ENCODE peak calls at places on chromosomes 13 and 19, in nine cellular contexts. One of them, this sample, is unnamed.

GRCh38 chr13:48235100-48235813 is 2.3 kb downstream of the ITM2B start:
- DNase-seq in psoas muscle: no peak
- DNase-seq in thoracic aorta: no peak
- DNase-seq in A549: no peak
- DNase-seq in AG09319: no peak
- DNase-seq in spleen: no peak
- DNase-seq in activated CD8-positive, alpha-beta T cell treated with anti-CD3 and anti-CD28 coated beads for 36 hours: no peak
- DNase-seq in GM12865: peak; percentile 65
- DNase-seq in transverse colon: peak; percentile 28
- DNase-seq in this sample: peak; percentile 29

GRCh38 chr19:4578552-4579248 is 19.2 kb upstream of the SEMA6B start:
- DNase-seq in psoas muscle: no peak
- DNase-seq in thoracic aorta: no peak
- DNase-seq in A549: no peak
- DNase-seq in AG09319: no peak
- DNase-seq in spleen: no peak
- DNase-seq in activated CD8-positive, alpha-beta T cell treated with anti-CD3 and anti-CD28 coated beads for 36 hours: no peak
- DNase-seq in GM12865: no peak
- DNase-seq in transverse colon: no peak
- DNase-seq in this sample: no peak

GRCh38 chr19:9936151-9937000 is at the start of gene OLFM2:
- DNase-seq in psoas muscle: peak; percentile 40
- DNase-seq in thoracic aorta: no peak
- DNase-seq in A549: no peak
- DNase-seq in AG09319: no peak
- DNase-seq in spleen: no peak
- DNase-seq in activated CD8-positive, alpha-beta T cell treated with anti-CD3 and anti-CD28 coated beads for 36 hours: peak; percentile 33
- DNase-seq in GM12865: no peak
- DNase-seq in transverse colon: no peak
- DNase-seq in this sample: peak; percentile 63

GRCh38 chr13:39401756-39402155 is 201.2 kb downstream of the LHFPL6 start:
- DNase-seq in psoas muscle: no peak
- DNase-seq in thoracic aorta: no peak
- DNase-seq in A549: no peak
- DNase-seq in AG09319: no peak
- DNase-seq in spleen: no peak
- DNase-seq in activated CD8-positive, alpha-beta T cell treated with anti-CD3 and anti-CD28 coated beads for 36 hours: no peak
- DNase-seq in GM12865: no peak
- DNase-seq in transverse colon: no peak
- DNase-seq in this sample: no peak

GRCh38 chr19:35882074-35882832 is 13.9 kb downstream of the APLP1 start:
- DNase-seq in psoas muscle: no peak
- DNase-seq in thoracic aorta: no peak
- DNase-seq in A549: peak; percentile 87
- DNase-seq in AG09319: peak; percentile 64
- DNase-seq in spleen: no peak
- DNase-seq in activated CD8-positive, alpha-beta T cell treated with anti-CD3 and anti-CD28 coated beads for 36 hours: peak; percentile 54
- DNase-seq in GM12865: peak; percentile 74
- DNase-seq in transverse colon: no peak
- DNase-seq in this sample: peak; percentile 70

GRCh38 chr13:74438911-74439310 is 304.7 kb upstream of the KLF12 start:
- DNase-seq in psoas muscle: no peak
- DNase-seq in thoracic aorta: no peak
- DNase-seq in A549: no peak
- DNase-seq in AG09319: no peak
- DNase-seq in spleen: no peak
- DNase-seq in activated CD8-positive, alpha-beta T cell treated with anti-CD3 and anti-CD28 coated beads for 36 hours: no peak
- DNase-seq in GM12865: no peak
- DNase-seq in transverse colon: no peak
- DNase-seq in this sample: no peak

GRCh38 chr13:40983725-40984669 is 35.1 kb downstream of the ELF1 start:
- DNase-seq in psoas muscle: no peak
- DNase-seq in thoracic aorta: no peak
- DNase-seq in A549: no peak
- DNase-seq in AG09319: no peak
- DNase-seq in spleen: no peak
- DNase-seq in activated CD8-positive, alpha-beta T cell treated with anti-CD3 and anti-CD28 coated beads for 36 hours: peak; percentile 30
- DNase-seq in GM12865: no peak
- DNase-seq in transverse colon: no peak
- DNase-seq in this sample: no peak

GRCh38 chr13:40388617-40389016 is 277.8 kb downstream of the FOXO1 start:
- DNase-seq in psoas muscle: no peak
- DNase-seq in thoracic aorta: no peak
- DNase-seq in A549: no peak
- DNase-seq in AG09319: no peak
- DNase-seq in spleen: peak; percentile 93
- DNase-seq in activated CD8-positive, alpha-beta T cell treated with anti-CD3 and anti-CD28 coated beads for 36 hours: peak; percentile 94
- DNase-seq in GM12865: peak; percentile 96
- DNase-seq in transverse colon: peak; percentile 64
- DNase-seq in this sample: peak; percentile 65

GRCh38 chr13:98478134-98479129 is 98.5 kb downstream of the STK24 start:
- DNase-seq in psoas muscle: no peak
- DNase-seq in thoracic aorta: no peak
- DNase-seq in A549: no peak
- DNase-seq in AG09319: no peak
- DNase-seq in spleen: no peak
- DNase-seq in activated CD8-positive, alpha-beta T cell treated with anti-CD3 and anti-CD28 coated beads for 36 hours: peak; percentile 56
- DNase-seq in GM12865: peak; percentile 89
- DNase-seq in transverse colon: no peak
- DNase-seq in this sample: no peak

GRCh38 chr13:57557979-57558529 is 73.5 kb upstream of the PCDH17 start:
- DNase-seq in psoas muscle: no peak
- DNase-seq in thoracic aorta: no peak
- DNase-seq in A549: peak; percentile 1
- DNase-seq in AG09319: no peak
- DNase-seq in spleen: no peak
- DNase-seq in activated CD8-positive, alpha-beta T cell treated with anti-CD3 and anti-CD28 coated beads for 36 hours: no peak
- DNase-seq in GM12865: no peak
- DNase-seq in transverse colon: no peak
- DNase-seq in this sample: no peak
- TF ChIP-seq CTCF in psoas muscle: no peak
- TF ChIP-seq CTCF in thoracic aorta: no peak
- TF ChIP-seq CTCF in A549: no peak
- TF ChIP-seq CTCF in AG09319: no peak
- TF ChIP-seq CTCF in spleen: no peak
- TF ChIP-seq CTCF in activated CD8-positive, alpha-beta T cell treated with anti-CD3 and anti-CD28 coated beads for 36 hours: no peak
- TF ChIP-seq CTCF in GM12865: peak; percentile 7
- TF ChIP-seq CTCF in transverse colon: no peak
- TF ChIP-seq CTCF in this sample: peak; percentile 3

DNA sequence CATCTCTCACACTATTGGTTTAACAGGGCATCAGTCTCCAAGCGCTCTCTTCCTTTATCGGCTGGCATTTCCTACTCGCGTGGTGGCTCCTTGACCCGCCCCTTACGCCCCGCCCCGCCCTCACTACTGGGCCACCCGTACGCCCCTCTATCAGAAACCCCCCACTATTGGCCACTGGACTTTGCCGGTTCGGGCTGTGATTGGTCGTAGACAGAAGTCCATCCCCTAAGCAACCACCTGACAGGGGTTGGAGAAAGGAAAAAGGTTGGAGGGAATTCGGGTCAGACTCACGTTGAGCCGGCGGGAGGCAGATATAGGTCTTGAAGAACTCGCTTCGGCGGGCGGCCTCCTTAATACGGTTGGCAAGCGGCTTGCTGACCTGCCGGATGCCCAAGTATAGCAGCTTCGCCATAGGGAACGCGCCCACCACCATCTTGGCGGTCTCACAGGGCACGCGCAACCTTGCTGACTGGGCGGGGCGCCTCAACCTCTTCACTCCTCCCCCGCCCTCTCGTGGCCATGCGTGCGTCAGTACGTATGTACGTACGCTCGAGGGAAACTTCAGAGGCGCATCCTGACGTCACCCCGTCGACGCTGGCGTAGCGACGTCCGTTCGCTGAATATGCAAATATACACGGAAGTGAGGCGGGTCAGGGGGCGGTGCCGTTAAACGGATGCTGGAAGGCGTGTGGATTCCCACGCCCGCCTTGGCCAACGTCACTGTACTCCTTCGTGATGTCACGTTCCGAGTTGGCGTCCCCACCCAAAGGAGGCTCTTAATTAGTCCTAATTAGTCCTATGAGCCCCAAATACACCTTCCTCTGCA is at the start of gene OPA3:
- DNase-seq in psoas muscle: peak; percentile 100
- DNase-seq in thoracic aorta: peak; percentile 99
- DNase-seq in A549: peak; percentile 100
- DNase-seq in AG09319: peak; percentile 100
- DNase-seq in spleen: peak; percentile 100
- DNase-seq in activated CD8-positive, alpha-beta T cell treated with anti-CD3 and anti-CD28 coated beads for 36 hours: peak; percentile 100
- DNase-seq in GM12865: peak; percentile 100
- DNase-seq in transverse colon: peak; percentile 100
- DNase-seq in this sample: peak; percentile 97
- TF ChIP-seq CTCF in psoas muscle: no peak
- TF ChIP-seq CTCF in thoracic aorta: no peak
- TF ChIP-seq CTCF in A549: no peak
- TF ChIP-seq CTCF in AG09319: no peak
- TF ChIP-seq CTCF in spleen: no peak
- TF ChIP-seq CTCF in activated CD8-positive, alpha-beta T cell treated with anti-CD3 and anti-CD28 coated beads for 36 hours: no peak
- TF ChIP-seq CTCF in GM12865: no peak
- TF ChIP-seq CTCF in transverse colon: no peak
- TF ChIP-seq CTCF in this sample: no peak

DNA sequence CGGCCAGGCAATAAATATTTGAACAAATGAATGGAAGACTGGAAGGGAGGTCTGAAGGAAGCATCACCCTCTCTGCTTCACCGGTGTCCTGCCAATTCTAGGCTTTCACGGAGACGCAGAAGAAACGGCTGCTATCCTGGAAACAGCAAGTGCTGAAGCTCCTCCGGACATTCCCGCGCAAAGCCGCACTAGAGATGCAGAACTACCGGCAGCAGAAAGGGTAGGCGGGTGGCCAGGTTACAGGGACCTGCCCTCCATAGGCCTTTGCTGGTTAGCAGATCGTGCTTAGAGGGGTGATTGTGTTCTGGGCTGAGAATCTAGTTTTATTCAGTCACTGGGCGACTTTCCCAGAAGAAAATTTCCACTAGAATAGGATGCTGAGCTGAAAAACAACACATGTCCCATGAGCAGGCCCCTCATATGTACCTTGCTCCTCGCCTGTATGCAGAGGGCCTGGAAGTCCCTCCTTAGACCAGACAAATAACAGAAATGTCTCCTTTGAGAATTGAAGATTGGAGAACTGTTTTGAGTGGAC is 11.0 kb downstream of the PAF1 start:
- DNase-seq in psoas muscle: no peak
- DNase-seq in thoracic aorta: no peak
- DNase-seq in A549: no peak
- DNase-seq in AG09319: no peak
- DNase-seq in spleen: no peak
- DNase-seq in activated CD8-positive, alpha-beta T cell treated with anti-CD3 and anti-CD28 coated beads for 36 hours: no peak
- DNase-seq in GM12865: no peak
- DNase-seq in transverse colon: no peak
- DNase-seq in this sample: no peak
- TF ChIP-seq CTCF in psoas muscle: no peak
- TF ChIP-seq CTCF in thoracic aorta: no peak
- TF ChIP-seq CTCF in A549: no peak
- TF ChIP-seq CTCF in AG09319: no peak
- TF ChIP-seq CTCF in spleen: no peak
- TF ChIP-seq CTCF in activated CD8-positive, alpha-beta T cell treated with anti-CD3 and anti-CD28 coated beads for 36 hours: no peak
- TF ChIP-seq CTCF in GM12865: no peak
- TF ChIP-seq CTCF in transverse colon: no peak
- TF ChIP-seq CTCF in this sample: no peak

DNA sequence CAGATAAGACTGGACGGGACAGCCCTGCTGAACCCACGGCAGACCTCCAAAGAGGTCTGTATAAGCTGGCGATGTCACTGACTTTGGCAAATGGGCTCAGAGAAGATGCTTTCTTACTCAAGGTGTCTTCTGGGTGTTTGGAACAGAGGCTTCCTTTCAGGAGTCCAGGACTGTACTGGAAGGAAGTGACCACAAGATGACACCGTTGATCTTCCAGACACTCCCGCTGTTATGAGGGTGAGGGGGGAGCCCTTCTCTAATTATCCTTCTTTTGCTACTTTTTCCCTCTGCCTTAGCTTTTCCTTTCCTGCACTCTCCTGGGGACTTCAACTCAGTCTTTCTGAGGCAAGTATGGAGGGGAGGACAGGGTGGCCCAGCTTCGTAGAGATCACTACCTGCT is 65.2 kb upstream of the ZNF599 start:
- DNase-seq in psoas muscle: no peak
- DNase-seq in thoracic aorta: no peak
- DNase-seq in A549: peak; percentile 39
- DNase-seq in AG09319: no peak
- DNase-seq in spleen: no peak
- DNase-seq in activated CD8-positive, alpha-beta T cell treated with anti-CD3 and anti-CD28 coated beads for 36 hours: no peak
- DNase-seq in GM12865: no peak
- DNase-seq in transverse colon: no peak
- DNase-seq in this sample: no peak
- TF ChIP-seq CTCF in psoas muscle: no peak
- TF ChIP-seq CTCF in thoracic aorta: no peak
- TF ChIP-seq CTCF in A549: peak; percentile 38
- TF ChIP-seq CTCF in AG09319: no peak
- TF ChIP-seq CTCF in spleen: no peak
- TF ChIP-seq CTCF in activated CD8-positive, alpha-beta T cell treated with anti-CD3 and anti-CD28 coated beads for 36 hours: no peak
- TF ChIP-seq CTCF in GM12865: no peak
- TF ChIP-seq CTCF in transverse colon: no peak
- TF ChIP-seq CTCF in this sample: no peak

DNA sequence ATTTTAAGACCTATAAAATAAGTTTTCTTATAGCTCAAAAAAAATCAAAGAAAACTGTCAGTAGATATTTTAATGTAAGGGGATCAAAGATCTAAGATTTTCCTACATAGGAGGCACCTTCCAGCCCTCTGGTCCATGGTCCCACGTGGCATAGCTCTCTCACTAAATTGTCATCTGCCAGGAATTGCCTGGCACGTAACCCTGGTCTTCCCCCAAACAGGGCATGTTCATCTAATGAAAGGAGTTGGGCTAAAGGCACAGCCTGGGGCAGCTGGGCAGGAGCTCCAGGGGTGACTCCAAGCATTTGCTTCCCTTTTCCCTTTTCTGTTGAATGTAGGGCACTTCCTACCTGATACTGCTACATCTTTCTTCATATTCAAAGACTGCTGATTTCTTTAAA is 148.8 kb downstream of the COL4A1 start:
- DNase-seq in psoas muscle: no peak
- DNase-seq in thoracic aorta: no peak
- DNase-seq in A549: no peak
- DNase-seq in AG09319: no peak
- DNase-seq in spleen: no peak
- DNase-seq in activated CD8-positive, alpha-beta T cell treated with anti-CD3 and anti-CD28 coated beads for 36 hours: no peak
- DNase-seq in GM12865: no peak
- DNase-seq in transverse colon: no peak
- DNase-seq in this sample: no peak
- TF ChIP-seq CTCF in psoas muscle: no peak
- TF ChIP-seq CTCF in thoracic aorta: no peak
- TF ChIP-seq CTCF in A549: no peak
- TF ChIP-seq CTCF in AG09319: no peak
- TF ChIP-seq CTCF in spleen: no peak
- TF ChIP-seq CTCF in activated CD8-positive, alpha-beta T cell treated with anti-CD3 and anti-CD28 coated beads for 36 hours: no peak
- TF ChIP-seq CTCF in GM12865: no peak
- TF ChIP-seq CTCF in transverse colon: no peak
- TF ChIP-seq CTCF in this sample: no peak

DNA sequence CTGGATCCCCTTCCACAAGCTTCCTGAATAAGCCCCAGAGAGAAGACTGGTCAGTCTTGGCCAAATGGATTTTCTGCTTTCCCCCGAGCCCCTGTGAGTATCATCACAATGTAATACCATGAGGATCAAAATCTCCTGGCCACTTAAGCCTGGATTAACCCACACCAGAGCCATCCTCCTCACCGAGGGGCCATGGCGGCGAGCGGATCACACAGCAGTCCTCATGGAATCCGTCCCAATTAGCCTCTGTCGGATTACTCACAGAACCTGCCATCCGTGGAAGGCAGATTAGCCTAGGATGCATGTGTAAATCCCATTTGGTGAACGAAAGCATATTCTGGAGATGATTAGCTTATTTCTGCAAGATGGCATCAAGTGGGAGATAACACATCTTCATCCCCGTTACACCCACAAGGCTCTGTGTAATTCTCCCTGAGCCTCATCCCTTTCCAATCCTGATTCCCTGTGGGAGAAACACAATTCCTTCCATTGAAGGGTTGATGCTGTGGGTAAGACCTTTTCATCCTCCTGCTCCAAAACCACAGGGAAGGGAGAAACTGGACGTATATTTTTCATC is 42.5 kb downstream of the GNG7 start:
- DNase-seq in psoas muscle: no peak
- DNase-seq in thoracic aorta: no peak
- DNase-seq in A549: no peak
- DNase-seq in AG09319: no peak
- DNase-seq in spleen: no peak
- DNase-seq in activated CD8-positive, alpha-beta T cell treated with anti-CD3 and anti-CD28 coated beads for 36 hours: no peak
- DNase-seq in GM12865: no peak
- DNase-seq in transverse colon: no peak
- DNase-seq in this sample: no peak
- TF ChIP-seq CTCF in psoas muscle: no peak
- TF ChIP-seq CTCF in thoracic aorta: no peak
- TF ChIP-seq CTCF in A549: no peak
- TF ChIP-seq CTCF in AG09319: no peak
- TF ChIP-seq CTCF in spleen: no peak
- TF ChIP-seq CTCF in activated CD8-positive, alpha-beta T cell treated with anti-CD3 and anti-CD28 coated beads for 36 hours: no peak
- TF ChIP-seq CTCF in GM12865: no peak
- TF ChIP-seq CTCF in transverse colon: no peak
- TF ChIP-seq CTCF in this sample: no peak

This sample was measured in GM13976.